ENCODE peak calls at places on chromosomes 2 and 18, in six cellular contexts. S is right lobe of liver, E is sigmoid colon, K is Peyer's patch, W is transverse colon, F is stomach. Q is an unnamed sample.
A peak's percentile ranks its signal among the peaks of the same experiment; 100 is the strongest.

GRCh38 chr2:102206666-102207341 is 20.0 kb downstream of the IL1RL2 start:
- DNase-seq in S (peak; percentile 94), K (no peak), E (no peak), F (peak; percentile 92), W (no peak), Q (peak; percentile 46)

GRCh38 chr2:113886479-113887383 is 3.2 kb upstream of the ACTR3 start:
- DNase-seq in S (peak; percentile 61), K (peak; percentile 89), W (peak; percentile 72), E (no peak), F (peak; percentile 55), Q (peak; percentile 60)

GRCh38 chr2:71963295-71963694 is 184.4 kb downstream of the CYP26B1 start:
- DNase-seq in S (no peak), F (no peak), W (no peak), K (no peak), E (no peak), Q (no peak)

GRCh38 chr18:70319185-70319584 is 30.3 kb downstream of the SOCS6 start:
- DNase-seq in K (no peak), E (no peak), W (no peak), F (no peak), S (no peak), Q (no peak)

GRCh38 chr2:162029287-162029901 is 44.6 kb downstream of the DPP4 start:
- DNase-seq in W (no peak), K (peak; percentile 49), S (peak; percentile 70), E (no peak), F (peak; percentile 27), Q (peak; percentile 82)

GRCh38 chr2:218095853-218096252 is 26.8 kb downstream of the RUFY4 start:
- DNase-seq in F (no peak), S (no peak), W (no peak), K (no peak), E (no peak), Q (no peak)

GRCh38 chr18:39675358-39675757 is 2109.8 kb upstream of the CELF4 start:
- DNase-seq in K (no peak), F (no peak), S (no peak), W (no peak), E (no peak), Q (no peak)

GRCh38 chr2:164657129-164657528 is 35.8 kb upstream of the GRB14 start:
- DNase-seq in E (no peak), K (no peak), F (no peak), W (no peak), S (no peak), Q (no peak)

GRCh38 chr18:63376493-63377053 is 9.6 kb upstream of the KDSR start:
- DNase-seq in W (no peak), S (no peak), K (no peak), F (no peak), E (no peak), Q (no peak)

GRCh38 chr18:63131106-63131943 is 188.2 kb downstream of the BCL2 start:
- DNase-seq in W (peak; percentile 74), E (peak; percentile 73), F (no peak), K (peak; percentile 87), S (no peak), Q (peak; percentile 48)

GRCh38 chr2:209875270-209875669 is 103.6 kb downstream of the UNC80 start:
- DNase-seq in E (no peak), F (no peak), K (no peak), S (no peak), W (no peak), Q (no peak)

GRCh38 chr2:217805679-217806479 is 196.9 kb downstream of the TNS1 start:
- DNase-seq in W (no peak), K (no peak), E (peak; percentile 25), F (no peak), S (no peak), Q (no peak)

GRCh38 chr2:25165992-25166618 is 2.3 kb downstream of the POMC start:
- DNase-seq in E (peak; percentile 37), F (peak; percentile 40), S (no peak), W (peak; percentile 68), K (peak; percentile 88), Q (peak; percentile 20)

GRCh38 chr18:35495821-35496368 is 1.9 kb downstream of the INO80C start:
- DNase-seq in W (no peak), F (no peak), K (no peak), S (no peak), E (no peak), Q (no peak)

GRCh38 chr18:715626-716025 is 3.2 kb upstream of the ENOSF1 start:
- DNase-seq in F (no peak), E (no peak), K (no peak), W (no peak), S (no peak), Q (no peak)

GRCh38 chr2:175418224-175418843 is 236.8 kb upstream of the ATP5MC3 start:
- DNase-seq in E (no peak), S (no peak), F (no peak), K (no peak), W (no peak), Q (no peak)

GRCh38 chr18:21571763-21572162 is 28.7 kb downstream of the ESCO1 start:
- DNase-seq in S (no peak), E (no peak), W (no peak), F (no peak), K (no peak), Q (no peak)

GRCh38 chr18:79405781-79406575 is 10.2 kb downstream of the NFATC1 start:
- DNase-seq in W (peak; percentile 77), E (no peak), K (peak; percentile 96), F (peak; percentile 59), S (peak; percentile 79), Q (peak; percentile 57)

GRCh38 chr2:142843731-142844130 is 33.7 kb upstream of the KYNU start:
- DNase-seq in E (no peak), K (no peak), F (no peak), W (no peak), S (no peak), Q (no peak)

GRCh38 chr18:12416108-12416729 is 8.5 kb downstream of the PRELID3A start:
- DNase-seq in F (no peak), K (no peak), S (no peak), E (no peak), W (no peak), Q (no peak)

GRCh38 chr18:46607926-46608325 is 49.1 kb downstream of the LOXHD1 start:
- DNase-seq in E (no peak), F (no peak), S (no peak), W (no peak), K (no peak), Q (no peak)

GRCh38 chr2:32516567-32516966 is 111.3 kb upstream of the TTC27 start:
- DNase-seq in W (no peak), E (no peak), K (no peak), S (no peak), F (no peak), Q (no peak)

GRCh38 chr2:120989911-120990441 is 254.3 kb downstream of the GLI2 start:
- DNase-seq in S (no peak), K (no peak), F (peak; percentile 21), E (no peak), W (no peak), Q (no peak)

GRCh38 chr2:233480490-233481202 is 85.9 kb downstream of the USP40 start:
- DNase-seq in W (peak; percentile 52), F (peak; percentile 94), E (peak; percentile 85), K (no peak), S (peak; percentile 55), Q (no peak)
- TF ChIP-seq CTCF in W (peak; percentile 6), F (peak; percentile 49), E (no peak), K (peak; percentile 24), S (no peak), Q (no peak)

DNA sequence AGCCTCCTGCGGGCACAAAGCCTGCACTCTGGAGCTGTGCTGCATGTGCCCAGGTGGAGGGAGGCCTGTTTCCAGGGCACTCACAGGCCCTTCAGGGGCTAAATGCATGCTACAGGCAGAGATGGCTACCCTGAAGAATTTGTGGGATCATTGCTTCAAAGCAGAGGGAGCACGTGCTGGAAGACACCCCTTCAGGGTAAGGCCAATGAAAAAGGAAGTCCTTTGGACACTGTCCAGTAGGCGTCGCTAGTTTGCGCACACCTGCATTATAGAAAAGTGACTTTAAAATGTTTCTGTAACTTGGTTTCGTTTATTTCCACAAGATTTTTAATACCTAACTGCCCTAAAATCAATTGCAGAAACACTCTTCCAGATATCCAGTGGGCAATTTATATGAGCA is 325.3 kb downstream of the ZNF516 start:
- DNase-seq in E (no peak), F (no peak), S (no peak), K (no peak), W (no peak), Q (no peak)
- H3K27me3 ChIP-seq in E (no peaks in the 10 kb centered on the region), F (no peaks in the 10 kb centered on the region), S (no peaks in the 10 kb centered on the region), K (no peaks in the 10 kb centered on the region), W (no peaks in the 10 kb centered on the region), Q (peaks cover 4% of the 10 kb centered on the region)

GRCh38 chr2:231674587-231675334 is 33.6 kb upstream of the PTMA start:
- DNase-seq in W (peak; percentile 83), E (peak; percentile 90), S (no peak), F (peak; percentile 68), K (peak; percentile 88), Q (peak; percentile 81)

GRCh38 chr2:231673348-231673770 is 35.0 kb upstream of the PTMA start:
- DNase-seq in S (no peak), E (peak; percentile 84), W (peak; percentile 90), F (peak; percentile 82), K (peak; percentile 78), Q (peak; percentile 40)

GRCh38 chr2:231670892-231671616 is 37.3 kb upstream of the PTMA start:
- DNase-seq in S (no peak), W (peak; percentile 68), F (peak; percentile 42), E (peak; percentile 71), K (peak; percentile 67), Q (no peak)

GRCh38 chr2:231671617-231672350 is 36.5 kb upstream of the PTMA start:
- DNase-seq in W (peak; percentile 81), F (peak; percentile 67), K (peak; percentile 92), S (no peak), E (no peak), Q (no peak)

DNA sequence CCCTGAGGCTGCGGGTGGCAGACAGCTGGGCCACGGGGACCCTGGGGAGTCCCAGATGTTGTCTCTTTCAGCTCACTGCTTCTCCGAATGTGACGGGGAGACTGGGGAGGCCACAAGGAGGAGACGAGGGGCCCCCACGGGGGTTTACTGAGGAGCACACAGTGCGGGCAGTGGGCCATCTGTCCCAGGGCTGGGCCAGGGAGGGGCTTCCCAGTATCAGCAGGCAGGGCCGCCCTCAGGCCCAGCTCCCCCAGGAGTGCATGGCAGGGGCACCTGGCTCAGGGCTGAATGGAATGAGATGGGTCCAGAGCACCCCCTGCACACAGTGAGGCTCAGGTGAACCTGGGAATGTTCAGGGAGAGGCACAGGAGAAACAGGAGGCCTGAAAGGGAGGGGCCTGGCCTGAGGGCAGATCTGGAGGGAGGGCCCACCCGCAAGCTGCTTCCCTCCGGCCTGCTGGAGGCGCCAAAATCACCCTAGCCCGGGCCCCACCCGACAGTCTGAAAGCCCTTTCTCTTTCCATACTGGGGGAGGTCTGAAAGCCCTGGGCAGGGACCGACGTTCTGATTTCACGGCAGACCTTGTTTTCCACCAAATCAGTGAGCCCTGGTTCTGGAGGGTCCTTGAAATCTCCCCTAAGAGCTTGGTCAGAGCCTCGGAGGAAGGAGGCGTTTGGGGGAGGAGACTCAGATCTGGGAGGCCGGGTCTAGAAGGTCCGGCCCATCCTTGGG is 35.5 kb upstream of the PTMA start:
- DNase-seq in K (peak; percentile 92), F (peak; percentile 72), S (no peak), E (peak; percentile 80), W (peak; percentile 87), Q (peak; percentile 38)
- TF ChIP-seq POLR2A in K (no peak), F (no peak), S (no peak), E (no peak), W (peak; percentile 48), Q (no peak)

DNA sequence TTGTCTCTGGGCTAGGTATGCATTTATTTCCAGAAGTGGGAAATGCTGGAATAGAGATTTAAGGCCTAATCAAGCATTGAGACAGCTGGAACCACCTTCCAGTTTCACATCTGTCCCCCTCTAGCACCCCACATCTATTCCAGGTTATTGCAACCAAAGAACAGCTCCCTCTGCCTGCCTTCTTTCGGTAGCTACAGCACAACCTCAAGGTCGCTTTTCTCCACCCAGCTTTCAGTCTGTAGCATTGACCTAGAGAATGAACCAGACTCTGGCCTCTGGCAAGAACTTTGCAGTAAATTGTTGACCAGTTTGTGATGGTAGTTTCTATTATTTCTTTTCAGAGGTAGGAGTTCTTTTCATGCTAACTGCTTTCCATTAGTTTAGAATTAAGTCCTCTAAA is 484.2 kb downstream of the DLGAP1 start:
- DNase-seq in W (no peak), E (no peak), K (no peak), F (no peak), S (no peak), Q (peak; percentile 63)
- TF ChIP-seq CTCF in W (no peak), E (no peak), K (no peak), F (no peak), S (no peak), Q (peak; percentile 43)